ENCODE peak calls at places on chromosomes 16 and 17, in four cellular contexts. Q, E, U and W are unnamed samples.

GRCh38 chr17:8643855-8644506 is 13.5 kb upstream of the MYH10 start:
- DNase-seq in E (no peak), U (peak; percentile 79), Q (no peak), W (no peak)

GRCh38 chr16:2790631-2791030 is 3.3 kb upstream of the PRSS33 start:
- DNase-seq in U (no peak), E (no peak), Q (no peak), W (no peak)

GRCh38 chr17:4199818-4200402 is 56.9 kb downstream of the CYB5D2 start:
- DNase-seq in U (peak; percentile 36), Q (peak; percentile 54), E (no peak), W (peak; percentile 77)

GRCh38 chr16:893360-893759 is 77.4 kb downstream of the LMF1 start:
- DNase-seq in Q (peak; percentile 51), E (no peak), U (no peak), W (peak; percentile 55)

GRCh38 chr16:84532299-84532724 is 27.9 kb upstream of the MEAK7 start:
- DNase-seq in Q (no peak), U (peak; percentile 56), E (no peak), W (no peak)

GRCh38 chr16:79204486-79204885 is 396.1 kb downstream of the MAF start:
- DNase-seq in Q (no peak), U (no peak), E (no peak), W (no peak)

GRCh38 chr16:78556421-78556820 is 457.0 kb downstream of the WWOX start:
- DNase-seq in E (no peak), U (no peak), Q (no peak), W (no peak)

GRCh38 chr16:15807603-15808009 is 49.2 kb downstream of the MYH11 start:
- DNase-seq in U (no peak), E (no peak), Q (peak; percentile 25), W (no peak)

GRCh38 chr16:67378642-67379041 is 14.7 kb downstream of the TPPP3 start:
- DNase-seq in Q (no peak), U (no peak), E (no peak), W (no peak)

GRCh38 chr16:9115277-9115676 is 23.8 kb downstream of the HAPSTR1 start:
- DNase-seq in E (no peak), U (no peak), Q (no peak), W (no peak)

GRCh38 chr16:57444711-57445110 is 2.5 kb downstream of the CIAPIN1 start:
- DNase-seq in U (no peak), E (no peak), Q (no peak), W (no peak)

GRCh38 chr16:11064846-11065245 is 120.5 kb downstream of the CLEC16A start:
- DNase-seq in Q (no peak), E (no peak), U (no peak), W (no peak)

GRCh38 chr16:66414891-66415290 is 12.2 kb upstream of the BEAN1 start:
- DNase-seq in U (no peak), E (no peak), Q (no peak), W (no peak)

GRCh38 chr16:15450624-15451023 is 16.2 kb downstream of the BMERB1 start:
- DNase-seq in E (no peak), Q (no peak), U (no peak), W (no peak)

GRCh38 chr16:58127033-58127556 is 2.1 kb downstream of the CFAP20 start:
- DNase-seq in U (peak; percentile 49), E (no peak), Q (no peak), W (no peak)

GRCh38 chr16:69522732-69523404 is 42.9 kb upstream of the NFAT5 start:
- DNase-seq in Q (peak; percentile 88), U (peak; percentile 45), E (no peak), W (peak; percentile 53)

GRCh38 chr17:9371019-9371418 is 204.6 kb downstream of the STX8 start:
- DNase-seq in Q (no peak), U (peak; percentile 83), E (peak; percentile 37), W (no peak)

GRCh38 chr16:24204150-24204665 is 51.9 kb upstream of the CACNG3 start:
- DNase-seq in Q (no peak), U (no peak), E (no peak), W (no peak)

GRCh38 chr16:75179208-75179607 is 27.8 kb downstream of the CTRB2 start:
- DNase-seq in Q (no peak), E (no peak), U (no peak), W (no peak)

GRCh38 chr17:43834106-43834505 is 1.2 kb upstream of the MPP3 start:
- DNase-seq in Q (no peak), U (no peak), E (no peak), W (no peak)

GRCh38 chr17:43832168-43832975 is 574 bp downstream of the MPP3 start:
- DNase-seq in E (no peak), Q (no peak), U (peak; percentile 21), W (peak; percentile 90)

GRCh38 chr17:43831633-43832032 is 1.3 kb downstream of the MPP3 start:
- DNase-seq in U (no peak), E (no peak), Q (no peak), W (no peak)

GRCh38 chr17:43830510-43831145 is 2.3 kb downstream of the MPP3 start:
- DNase-seq in E (no peak), U (no peak), Q (no peak), W (no peak)

GRCh38 chr17:43832976-43833829 is at the start of gene MPP3:
- DNase-seq in Q (peak; percentile 95), E (no peak), U (no peak), W (peak; percentile 97)
- TF ChIP-seq YY1 in Q (no peak), E (no peak), U (no peak), W (no peak)

DNA sequence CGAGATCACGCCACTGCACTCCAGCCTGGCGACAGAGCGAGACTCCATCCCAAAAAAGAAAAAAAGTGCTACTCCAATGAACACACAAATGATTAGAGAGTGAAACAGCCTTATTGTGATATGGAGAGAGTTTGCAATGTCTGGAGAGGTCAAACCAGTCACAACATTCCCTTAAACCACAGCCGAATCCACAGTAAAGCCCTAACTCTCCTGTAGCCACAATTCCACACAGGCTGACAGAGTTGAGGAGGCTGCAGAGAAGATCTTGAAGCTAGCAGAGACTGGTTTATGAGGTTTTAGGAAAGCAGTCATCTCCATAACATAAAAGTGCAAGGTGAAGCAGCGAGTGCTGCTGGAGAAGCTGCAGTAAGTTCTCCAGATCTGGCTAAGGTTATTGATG is 6.7 kb downstream of the RNF213 start:
- DNase-seq in E (no peak), U (no peak), Q (no peak), W (no peak)
- TF ChIP-seq SIN3A in E (no peak), U (no peak), Q (no peak), W (no peak)

GRCh38 chr17:82917656-82918345 is 78.0 kb upstream of the ZNF750 start:
- DNase-seq in U (peak; percentile 23), Q (peak; percentile 50), E (no peak), W (peak; percentile 83)
- TF ChIP-seq SMC3 in U (peak; percentile 37), Q (peak; percentile 32), E (no peak), W (peak; percentile 46)

GRCh38 chr17:47789611-47790520 is 31.7 kb downstream of the OSBPL7 start:
- DNase-seq in U (no peak), E (no peak), Q (peak; percentile 26), W (peak; percentile 96)
- TF ChIP-seq YY1 in U (no peak), E (no peak), Q (no peak), W (no peak)